ENCODE peak calls at places on chromosomes 1 and 21, in nine cellular contexts. T, U, C, J, Z, Q, V, X and G are unnamed samples. For H3K4me1, the result is how much of the 10 kb centered on the place peaks cover.

GRCh38 chr1:180623579-180624347 is 8.1 kb upstream of the XPR1 start:
- DNase-seq in U (no peak), C (no peak), Z (no peak), Q (no peak), V (no peak), J (no peak), X (no peak), T (no peak), G (no peak)

GRCh38 chr1:80801691-80802090 is 999.0 kb upstream of the ADGRL2 start:
- DNase-seq in U (no peak), C (no peak), X (no peak), Z (no peak), T (no peak), Q (no peak), J (no peak), V (no peak), G (no peak)

GRCh38 chr1:63590161-63590560 is 3.0 kb upstream of the PGM1 start:
- DNase-seq in V (no peak), Z (no peak), T (no peak), C (no peak), U (no peak), X (no peak), J (no peak), Q (no peak), G (no peak)

GRCh38 chr1:202235856-202236837 is 42.5 kb downstream of the LGR6 start:
- DNase-seq in Q (peak), Z (peak), C (peak), J (peak), T (peak), V (peak), U (peak), X (peak), G (peak)

GRCh38 chr1:35264861-35265260 is 3.6 kb upstream of the ZMYM4 start:
- DNase-seq in X (no peak), J (no peak), U (no peak), C (no peak), T (no peak), Z (no peak), Q (no peak), V (no peak), G (peak)

GRCh38 chr21:32140212-32141008 is 138.4 kb downstream of the MIS18A start:
- DNase-seq in Q (no peak), C (no peak), V (no peak), Z (no peak), U (no peak), J (no peak), T (no peak), X (peak), G (no peak)

GRCh38 chr1:112770724-112771123 is 55.6 kb upstream of the PPM1J start:
- DNase-seq in T (no peak), Q (no peak), J (no peak), X (no peak), Z (no peak), V (no peak), C (no peak), U (no peak), G (no peak)

GRCh38 chr1:20981903-20982695 is 194.6 kb downstream of the EIF4G3 start:
- DNase-seq in V (peak), C (peak), T (no peak), Z (no peak), J (no peak), Q (no peak), U (no peak), X (no peak), G (no peak)

GRCh38 chr21:25005388-25005787 is 601.9 kb downstream of the MRPL39 start:
- DNase-seq in U (no peak), T (no peak), X (no peak), Q (no peak), V (no peak), Z (no peak), J (no peak), C (no peak), G (no peak)

GRCh38 chr1:230011333-230012092 is 55.5 kb upstream of the GALNT2 start:
- DNase-seq in U (no peak), J (no peak), T (no peak), V (no peak), Z (no peak), C (no peak), Q (no peak), X (no peak), G (no peak)

GRCh38 chr1:1318131-1318652 is 6.3 kb downstream of the INTS11 start:
- DNase-seq in U (no peak), X (no peak), T (peak), V (no peak), Q (peak), Z (peak), C (no peak), J (peak), G (peak)

GRCh38 chr1:116324411-116324810 is 48.6 kb upstream of the ATP1A1 start:
- DNase-seq in Q (no peak), U (no peak), X (no peak), T (no peak), C (no peak), V (no peak), J (no peak), Z (no peak), G (no peak)

GRCh38 chr1:211830055-211830329 is 571 bp downstream of the LPGAT1 start:
- DNase-seq in J (no peak), Q (no peak), C (peak), T (no peak), V (no peak), U (peak), X (no peak), Z (no peak), G (no peak)

GRCh38 chr1:236147068-236147467 is 4.7 kb downstream of the GPR137B start:
- DNase-seq in Q (no peak), U (no peak), T (peak), J (no peak), V (no peak), C (no peak), X (no peak), Z (peak), G (no peak)

GRCh38 chr1:236149696-236150228 is 7.4 kb downstream of the GPR137B start:
- DNase-seq in J (no peak), U (no peak), Z (no peak), T (peak), V (no peak), C (no peak), X (no peak), Q (peak), G (no peak)

GRCh38 chr1:236149003-236149595 is 6.8 kb downstream of the GPR137B start:
- DNase-seq in X (no peak), Z (no peak), J (no peak), C (no peak), Q (no peak), T (no peak), U (no peak), V (no peak), G (no peak)

GRCh38 chr1:236147521-236148470 is 5.5 kb downstream of the GPR137B start:
- DNase-seq in Q (no peak), J (no peak), Z (no peak), X (no peak), V (no peak), U (no peak), C (no peak), T (no peak), G (no peak)

DNA sequence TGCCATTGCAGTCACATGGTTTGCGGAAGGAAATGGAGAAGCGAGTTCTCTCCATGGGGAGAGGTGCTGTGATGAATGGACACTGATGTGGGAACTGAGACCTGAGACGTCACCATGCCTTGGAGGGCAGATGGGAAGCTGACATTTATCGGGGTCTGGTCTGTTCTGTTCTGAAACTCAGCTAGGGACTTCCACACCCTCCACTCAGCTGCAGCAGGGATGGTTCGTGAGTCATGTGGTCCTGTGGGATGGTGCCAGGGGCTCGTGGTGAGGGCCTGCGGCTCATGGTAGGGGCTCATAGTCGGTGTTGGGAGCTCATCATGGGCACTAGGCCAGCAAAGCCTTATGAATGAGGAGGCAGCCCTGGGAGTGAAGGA is 6.1 kb downstream of the GPR137B start:
- DNase-seq in V (no peak), Z (no peak), T (no peak), U (no peak), C (no peak), Q (no peak), X (no peak), J (no peak), G (no peak)
- H3K4me1 ChIP-seq in V (under half), Z (under half), T (half or more), U (under half), C (under half), Q (half or more), X (under half), J (under half), G (under half)

DNA sequence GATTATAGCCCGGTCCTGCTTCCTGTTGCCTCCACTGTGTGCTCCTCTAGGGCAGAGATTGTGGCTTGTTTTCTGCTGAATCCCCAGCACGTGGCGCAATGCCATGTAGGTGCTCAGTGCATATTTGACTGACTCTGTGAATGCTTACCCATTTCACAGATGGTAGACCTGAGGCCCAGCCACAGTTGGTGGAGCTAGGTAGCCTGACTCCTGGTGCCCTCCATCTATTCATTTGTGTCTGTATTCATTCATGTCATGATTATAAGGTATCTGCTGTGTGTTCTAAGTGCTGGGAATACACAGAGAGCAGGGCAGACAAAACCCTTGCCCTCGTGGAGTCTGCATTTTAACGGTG is 22.5 kb downstream of the TNFRSF1B start:
- DNase-seq in C (no peak), J (no peak), X (no peak), Q (no peak), U (no peak), Z (no peak), V (no peak), T (no peak), G (no peak)
- H3K4me1 ChIP-seq in C (under half), J (under half), X (under half), Q (under half), U (under half), Z (under half), V (under half), T (under half), G (under half)

GRCh38 chr1:115299266-115299665 is 38.8 kb downstream of the NGF start:
- DNase-seq in J (no peak), X (no peak), V (no peak), Z (no peak), C (no peak), Q (no peak), U (no peak), T (no peak), G (no peak)
- H3K4me1 ChIP-seq in J (under half), X (under half), V (under half), Z (under half), C (under half), Q (under half), U (under half), T (under half), G (under half)

GRCh38 chr1:89405275-89405929 is 41.5 kb downstream of the GBP6 start:
- DNase-seq in V (no peak), X (no peak), Q (no peak), J (no peak), U (no peak), Z (no peak), C (no peak), T (no peak), G (no peak)

DNA sequence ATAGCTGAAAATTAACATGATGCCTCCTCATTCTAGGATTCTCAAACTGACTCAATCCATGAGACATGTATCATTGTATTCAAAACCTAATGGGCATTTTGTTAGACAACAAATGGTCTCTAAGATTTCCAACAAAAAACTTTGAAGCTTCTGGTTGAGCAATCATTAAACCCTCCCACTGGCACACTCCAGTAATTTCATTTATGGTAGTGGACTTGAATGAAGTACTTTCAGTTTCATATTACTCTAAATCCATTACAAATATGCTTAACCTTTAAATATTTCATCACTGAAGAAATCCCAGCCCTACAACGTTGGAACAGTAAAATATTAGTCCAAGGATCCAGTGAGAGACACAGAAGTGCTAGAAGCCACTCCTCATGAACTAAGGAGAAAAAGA is 43.5 kb downstream of the GBP6 start:
- DNase-seq in Q (no peak), J (no peak), Z (no peak), C (no peak), T (no peak), V (no peak), X (no peak), U (no peak), G (no peak)
- H3K4me1 ChIP-seq in Q (under half), J (under half), Z (under half), C (under half), T (under half), V (under half), X (under half), U (under half), G (under half)

GRCh38 chr1:198599749-198600148 is 39.1 kb upstream of the PTPRC start:
- DNase-seq in U (no peak), J (no peak), V (no peak), T (no peak), Q (no peak), C (peak), Z (no peak), X (no peak), G (no peak)
- H3K4me1 ChIP-seq in U (half or more), J (under half), V (under half), T (under half), Q (under half), C (half or more), Z (under half), X (under half), G (under half)

GRCh38 chr1:41809716-41810115 is 109.0 kb downstream of the HIVEP3 start:
- DNase-seq in T (no peak), X (no peak), C (no peak), U (no peak), V (no peak), Z (no peak), Q (no peak), J (no peak), G (no peak)
- H3K4me1 ChIP-seq in T (under half), X (under half), C (under half), U (under half), V (under half), Z (under half), Q (under half), J (under half), G (under half)

DNA sequence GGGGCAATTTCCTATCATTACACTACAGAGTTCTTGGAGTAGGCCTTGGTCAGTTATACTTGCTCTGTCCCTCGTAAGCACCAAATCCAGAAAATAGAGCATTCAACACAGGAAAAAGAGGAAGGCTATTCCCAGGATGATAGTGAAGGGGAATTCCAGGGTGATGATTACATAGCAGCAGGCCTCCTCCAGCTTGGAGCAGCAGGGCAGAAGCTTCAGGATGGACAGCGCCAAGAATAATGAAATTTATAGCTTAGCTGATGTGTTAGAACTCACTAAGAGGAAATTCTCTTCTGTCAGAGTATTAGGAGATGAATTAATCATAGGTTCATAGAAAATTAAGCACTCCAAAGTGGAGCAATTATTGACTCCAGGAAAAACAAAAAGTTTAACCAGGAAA is 10.8 kb upstream of the SMAP2 start:
- DNase-seq in U (no peak), Z (no peak), J (no peak), X (no peak), T (no peak), V (no peak), Q (no peak), C (no peak), G (no peak)
- H3K4me1 ChIP-seq in U (under half), Z (under half), J (under half), X (under half), T (under half), V (under half), Q (under half), C (under half), G (under half)

GRCh38 chr1:42943728-42944127 is 14.9 kb downstream of the SLC2A1 start:
- DNase-seq in X (no peak), T (no peak), Z (no peak), U (no peak), J (no peak), V (no peak), C (no peak), Q (no peak), G (no peak)
- H3K4me1 ChIP-seq in X (under half), T (half or more), Z (half or more), U (half or more), J (half or more), V (under half), C (half or more), Q (half or more), G (under half)

GRCh38 chr1:214029796-214030195 is 42.0 kb downstream of the PROX1 start:
- DNase-seq in Z (no peak), C (no peak), V (peak), U (no peak), Q (no peak), T (peak), J (no peak), X (no peak), G (no peak)
- H3K4me1 ChIP-seq in Z (under half), C (under half), V (half or more), U (under half), Q (under half), T (under half), J (under half), X (under half), G (under half)